ENCODE peak calls at places on chromosomes 16 and 17, in four cellular contexts. P, H, T and G are unnamed samples. For H3K4me1 and H3K36me3, the result is how much of the 10 kb centered on the place peaks cover.

GRCh38 chr16:69381231-69381630 is 4.6 kb downstream of the TERF2 start:
- DNase-seq in H (no peak), P (no peak), T (no peak), G (no peak)

GRCh38 chr16:48583075-48584065 is 26.6 kb downstream of the N4BP1 start:
- DNase-seq in P (no peak), H (no peak), T (no peak), G (peak)

GRCh38 chr17:19630651-19631050 is 17.9 kb upstream of the ALDH3A2 start:
- DNase-seq in T (no peak), P (no peak), H (no peak), G (no peak)

GRCh38 chr17:41325611-41326010 is 10.1 kb upstream of the KRTAP17-1 start:
- DNase-seq in P (no peak), H (no peak), T (no peak), G (no peak)

GRCh38 chr16:67847064-67847861 is at the start of gene CENPT:
- DNase-seq in H (peak), T (peak), P (peak), G (peak)

GRCh38 chr17:18182190-18182977 is 1.2 kb upstream of the ALKBH5 start:
- DNase-seq in T (peak), P (no peak), H (peak), G (peak)

GRCh38 chr17:76864024-76864423 is 4.2 kb upstream of the MGAT5B start:
- DNase-seq in T (no peak), H (no peak), P (no peak), G (no peak)

GRCh38 chr17:78174870-78175642 is 6.7 kb downstream of the SYNGR2 start:
- DNase-seq in P (no peak), T (no peak), H (no peak), G (no peak)

GRCh38 chr17:7560172-7561027 is 1.3 kb upstream of the SENP3 start:
- DNase-seq in H (peak), T (peak), P (peak), G (peak)

GRCh38 chr17:65278050-65278819 is 141.1 kb downstream of the RGS9 start:
- DNase-seq in P (peak), H (peak), T (peak), G (peak)

GRCh38 chr17:65592131-65592965 is 30.9 kb upstream of the AXIN2 start:
- DNase-seq in H (no peak), T (no peak), P (no peak), G (no peak)

GRCh38 chr17:69802045-69802740 is 272.8 kb upstream of the KCNJ16 start:
- DNase-seq in T (no peak), H (no peak), P (no peak), G (peak)

GRCh38 chr16:70152578-70153302 is 20.8 kb upstream of the CLEC18C start:
- DNase-seq in T (no peak), P (no peak), H (peak), G (no peak)

GRCh38 chr16:31458073-31458834 is 1.0 kb upstream of the ARMC5 start:
- DNase-seq in H (peak), T (peak), P (peak), G (peak)

GRCh38 chr16:49596119-49596518 is 222.5 kb downstream of the C16orf78 start:
- DNase-seq in H (peak), P (no peak), T (peak), G (peak)

GRCh38 chr17:64042700-64043485 is 22.5 kb upstream of the ICAM2 start:
- DNase-seq in T (no peak), H (no peak), P (no peak), G (no peak)

GRCh38 chr16:3879258-3879886 is 1.1 kb downstream of the CREBBP start:
- DNase-seq in P (peak), T (peak), H (peak), G (peak)

GRCh38 chr17:30173649-30174048 is 57.0 kb downstream of the NSRP1 start:
- DNase-seq in P (no peak), H (no peak), T (no peak), G (no peak)

GRCh38 chr17:16106161-16106891 is 106.7 kb downstream of the TTC19 start:
- DNase-seq in H (peak), T (no peak), P (no peak), G (no peak)

GRCh38 chr17:40071720-40072480 is 9.1 kb downstream of the THRA start:
- DNase-seq in P (peak), T (peak), H (peak), G (peak)

GRCh38 chr17:57915980-57916757 is 39.0 kb downstream of the CUEDC1 start:
- DNase-seq in P (no peak), T (no peak), H (no peak), G (no peak)

GRCh38 chr17:42399121-42399520 is 10.9 kb upstream of the STAT3 start:
- DNase-seq in T (no peak), H (no peak), P (no peak), G (no peak)

GRCh38 chr17:15981646-15982580 is 17.6 kb downstream of the ZSWIM7 start:
- DNase-seq in T (no peak), P (no peak), H (no peak), G (peak)

GRCh38 chr17:59786536-59787319 is 79.3 kb downstream of the VMP1 start:
- DNase-seq in P (no peak), H (peak), T (peak), G (peak)

GRCh38 chr16:79628501-79628975 is 28.0 kb upstream of the MAF start:
- DNase-seq in P (no peak), T (no peak), H (no peak), G (no peak)

GRCh38 chr17:19306160-19307111 is 56.1 kb downstream of the B9D1 start:
- DNase-seq in H (no peak), T (no peak), P (peak), G (no peak)

GRCh38 chr17:44376779-44377178 is 12.7 kb downstream of the ITGA2B start:
- DNase-seq in T (no peak), P (no peak), H (no peak), G (no peak)

GRCh38 chr17:4898927-4899326 is 409 bp upstream of the C17orf107 start:
- DNase-seq in H (no peak), P (no peak), T (no peak), G (no peak)

GRCh38 chr16:9357829-9358228 is 266.4 kb downstream of the HAPSTR1 start:
- DNase-seq in T (no peak), P (no peak), H (no peak), G (no peak)

GRCh38 chr16:57999366-57999970 is 1.0 kb downstream of the ZNF319 start:
- DNase-seq in H (no peak), P (peak), T (no peak), G (peak)

GRCh38 chr16:89431158-89431584 is 59.2 kb downstream of the ANKRD11 start:
- DNase-seq in H (peak), T (no peak), P (no peak), G (peak)
- H3K4me1 ChIP-seq in H (under half), T (under half), P (under half), G (under half)

GRCh38 chr17:61756561-61756960 is 106.8 kb downstream of the BRIP1 start:
- DNase-seq in T (no peak), H (peak), P (no peak), G (peak)
- H3K36me3 ChIP-seq in T (under half), H (under half), P (under half), G (under half)

GRCh38 chr17:48101012-48101720 is at the start of gene CBX1:
- DNase-seq in P (peak), H (peak), T (peak), G (peak)
- H3K4me3 ChIP-seq in P (peak), H (peak), T (peak), G (peak)

GRCh38 chr17:10314332-10314731 is 58.5 kb downstream of the MYH13 start:
- DNase-seq in P (no peak), H (no peak), T (no peak), G (no peak)

GRCh38 chr17:10311131-10311530 is 61.7 kb downstream of the MYH13 start:
- DNase-seq in T (no peak), P (no peak), H (no peak), G (no peak)

GRCh38 chr17:10309003-10309974 is 63.5 kb downstream of the MYH13 start:
- DNase-seq in H (no peak), P (no peak), T (no peak), G (no peak)

GRCh38 chr17:10316986-10317834 is 55.6 kb downstream of the MYH13 start:
- DNase-seq in H (peak), T (peak), P (peak), G (peak)

DNA sequence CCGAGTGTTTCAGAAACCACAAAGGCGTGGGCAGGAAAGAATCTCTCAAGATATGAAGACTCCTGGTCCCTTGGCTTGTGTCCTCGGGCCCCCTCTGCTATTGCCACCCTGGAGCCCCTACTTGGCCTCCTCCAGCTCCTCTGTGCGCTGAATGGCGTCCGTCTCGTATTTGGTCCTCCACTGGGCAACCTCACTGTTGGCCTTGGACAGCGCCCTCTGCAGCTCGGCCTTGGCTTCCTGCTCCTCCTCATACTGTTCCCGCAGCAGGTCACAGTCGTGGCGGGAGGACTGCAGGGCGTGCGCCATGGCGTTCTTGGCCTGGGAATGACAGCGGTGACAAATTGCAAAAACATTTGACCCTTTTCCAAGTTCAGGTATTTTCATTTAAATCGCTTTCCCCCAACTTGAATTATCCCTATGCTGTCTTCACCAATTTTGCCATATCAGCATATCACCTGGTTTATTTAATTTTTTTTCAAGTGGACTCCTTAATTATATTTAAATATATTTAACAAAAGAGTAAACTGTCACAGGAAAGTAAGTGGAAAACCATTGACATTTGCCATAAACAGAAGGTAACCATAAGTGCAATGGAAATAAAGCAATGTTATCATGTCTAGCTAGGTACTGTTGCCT is 59.7 kb downstream of the MYH13 start:
- DNase-seq in T (no peak), P (no peak), H (no peak), G (no peak)
- H3K4me1 ChIP-seq in T (under half), P (under half), H (under half), G (under half)

GRCh38 chr17:82599674-82600661 is 48.3 kb downstream of the WDR45B start:
- DNase-seq in P (peak), H (no peak), T (no peak), G (no peak)
- H3K36me3 ChIP-seq in P (half or more), H (under half), T (under half), G (half or more)

GRCh38 chr16:12090162-12090552 is 113.6 kb downstream of the SNX29 start:
- DNase-seq in T (no peak), P (peak), H (no peak), G (no peak)
- H3K4me3 ChIP-seq in T (peak), P (peak), H (no peak), G (peak)

GRCh38 chr16:7744546-7745294 is 412.1 kb downstream of the RBFOX1 start:
- DNase-seq in P (no peak), T (no peak), H (no peak), G (no peak)

GRCh38 chr16:7745321-7745720 is 412.7 kb downstream of the RBFOX1 start:
- DNase-seq in T (no peak), H (no peak), P (no peak), G (no peak)

GRCh38 chr16:7746971-7747370 is 414.3 kb downstream of the RBFOX1 start:
- DNase-seq in T (no peak), P (no peak), H (no peak), G (no peak)

DNA sequence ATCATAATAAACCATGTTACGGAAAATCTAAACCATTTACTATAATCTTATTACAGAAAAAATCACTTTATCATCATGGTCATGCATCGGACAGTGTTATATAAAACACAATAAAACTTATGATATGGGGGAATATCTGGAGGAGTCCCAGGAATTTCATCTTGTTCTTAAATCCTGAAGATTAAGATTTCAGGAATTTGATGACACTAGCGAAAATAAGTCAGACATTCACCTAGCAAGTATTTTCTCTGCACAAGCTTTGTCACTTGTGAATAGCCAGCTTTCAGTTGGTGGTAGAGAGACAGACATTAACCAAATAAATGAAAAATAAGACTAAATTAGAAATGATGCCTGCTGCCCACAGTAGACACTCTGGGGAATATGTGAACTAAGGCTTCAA is 410.0 kb downstream of the RBFOX1 start:
- DNase-seq in T (no peak), H (no peak), P (no peak), G (no peak)
- H3K4me1 ChIP-seq in T (under half), H (under half), P (under half), G (under half)